ENCODE peak calls at places on chromosome 20, in eight cellular contexts. G is right cardiac atrium; B is GDM1; J is cerebellar cortex; O is kidney; F is NCI-H345; I is AG10803; A is activated T-cell treated with anti-CD3 and anti-CD28 coated beads, Interleukin-2, amount 50 U/mL, for 4 hours. S is an unnamed sample.

GRCh38 chr20:22490287-22491187 is 93.8 kb downstream of the FOXA2 start:
- DNase-seq in G (peak), B (no peak), J (no peak), O (peak), F (peak), I (no peak), A (no peak), S (no peak)

GRCh38 chr20:54152227-54153040 is 21.4 kb downstream of the CYP24A1 start:
- DNase-seq in G (no peak), B (no peak), J (no peak), O (no peak), F (no peak), I (no peak), A (no peak), S (no peak)

GRCh38 chr20:47586648-47587306 is 85.1 kb downstream of the NCOA3 start:
- DNase-seq in G (no peak), B (no peak), J (no peak), O (no peak), F (no peak), I (peak), A (no peak), S (no peak)

GRCh38 chr20:46787986-46788762 is 78.7 kb downstream of the SLC2A10 start:
- DNase-seq in G (no peak), B (no peak), J (no peak), O (no peak), F (no peak), I (no peak), A (no peak), S (no peak)

GRCh38 chr20:4542270-4542669 is 179.4 kb upstream of the PRND start:
- DNase-seq in G (no peak), B (no peak), J (no peak), O (no peak), F (no peak), I (no peak), A (no peak), S (no peak)

GRCh38 chr20:53149184-53149651 is 177.1 kb downstream of the TSHZ2 start:
- DNase-seq in G (no peak), B (no peak), J (no peak), O (no peak), F (no peak), I (peak), A (no peak), S (no peak)

GRCh38 chr20:32958574-32958973 is 45.7 kb downstream of the SUN5 start:
- DNase-seq in G (no peak), B (no peak), J (no peak), O (no peak), F (no peak), I (no peak), A (no peak), S (no peak)

GRCh38 chr20:62303327-62304226 is 780 bp downstream of the ADRM1 start:
- DNase-seq in G (peak), B (no peak), J (no peak), O (peak), F (no peak), I (peak), A (no peak), S (no peak)

GRCh38 chr20:62908971-62909791 is 17.1 kb downstream of the DIDO1 start:
- DNase-seq in G (no peak), B (no peak), J (no peak), O (peak), F (peak), I (no peak), A (no peak), S (no peak)

GRCh38 chr20:23414526-23415188 is 6.6 kb downstream of the NAPB start:
- DNase-seq in G (no peak), B (no peak), J (no peak), O (no peak), F (no peak), I (no peak), A (no peak), S (no peak)

GRCh38 chr20:35283441-35284266 is 918 bp downstream of the EIF6 start:
- DNase-seq in G (no peak), B (no peak), J (no peak), O (no peak), F (no peak), I (no peak), A (no peak), S (no peak)

GRCh38 chr20:37305079-37305478 is 15.6 kb downstream of the MANBAL start:
- DNase-seq in G (no peak), B (no peak), J (no peak), O (no peak), F (no peak), I (no peak), A (no peak), S (no peak)

GRCh38 chr20:32945710-32946221 is 58.5 kb downstream of the SUN5 start:
- DNase-seq in G (no peak), B (no peak), J (peak), O (no peak), F (no peak), I (peak), A (no peak), S (no peak)

GRCh38 chr20:63740070-63740500 is 509 bp downstream of the SLC2A4RG start:
- DNase-seq in G (peak), B (peak), J (no peak), O (peak), F (peak), I (peak), A (no peak), S (no peak)

GRCh38 chr20:35669681-35670080 is 5.0 kb upstream of the CPNE1 start:
- DNase-seq in G (no peak), B (no peak), J (no peak), O (no peak), F (no peak), I (no peak), A (no peak), S (no peak)

GRCh38 chr20:63706852-63707557 is 771 bp downstream of the ARFRP1 start:
- DNase-seq in G (peak), B (no peak), J (peak), O (peak), F (peak), I (peak), A (peak), S (peak)

GRCh38 chr20:32304121-32304520 is 26.7 kb downstream of the KIF3B start:
- DNase-seq in G (no peak), B (no peak), J (no peak), O (no peak), F (no peak), I (no peak), A (no peak), S (no peak)

GRCh38 chr20:38173237-38174156 is 8.4 kb upstream of the TGM2 start:
- DNase-seq in G (peak), B (no peak), J (no peak), O (no peak), F (no peak), I (peak), A (no peak), S (no peak)

GRCh38 chr20:37839432-37839827 is 63.5 kb upstream of the VSTM2L start:
- DNase-seq in G (no peak), B (no peak), J (no peak), O (no peak), F (no peak), I (no peak), A (no peak), S (no peak)

GRCh38 chr20:17499041-17499440 is 32.1 kb downstream of the BFSP1 start:
- DNase-seq in G (no peak), B (no peak), J (no peak), O (no peak), F (no peak), I (peak), A (no peak), S (no peak)

GRCh38 chr20:24990810-24991252 is 1.7 kb downstream of the APMAP start:
- DNase-seq in G (no peak), B (no peak), J (no peak), O (peak), F (no peak), I (no peak), A (no peak), S (no peak)

GRCh38 chr20:53907968-53908751 is 162.2 kb downstream of the BCAS1 start:
- DNase-seq in G (no peak), B (no peak), J (no peak), O (no peak), F (no peak), I (no peak), A (no peak), S (no peak)

GRCh38 chr20:40668449-40669228 is 20.4 kb downstream of the MAFB start:
- DNase-seq in G (no peak), B (no peak), J (no peak), O (no peak), F (no peak), I (no peak), A (no peak), S (no peak)